ENCODE peak calls at places on chromosome 18, in seven cellular contexts. T, P, C, F, H, L and W are unnamed samples.

GRCh38 chr18:32742620-32743019 is 30.2 kb downstream of the KLHL14 start:
- DNase-seq in T (no peak), F (no peak), L (no peak), P (no peak), C (no peak), H (no peak), W (no peak)

GRCh38 chr18:75029456-75029855 is 179.5 kb downstream of the PTGR3 start:
- DNase-seq in H (no peak), L (no peak), T (no peak), C (no peak), F (no peak), P (no peak), W (no peak)

GRCh38 chr18:5417342-5417741 is 121.8 kb upstream of the ZBTB14 start:
- DNase-seq in P (no peak), H (peak), F (no peak), T (no peak), L (no peak), C (no peak), W (no peak)

GRCh38 chr18:77069931-77070330 is 62.7 kb downstream of the MBP start:
- DNase-seq in F (no peak), T (no peak), P (no peak), C (no peak), L (no peak), H (no peak), W (no peak)

GRCh38 chr18:13577091-13577697 is 149.2 kb downstream of the FAM210A start:
- DNase-seq in P (no peak), F (no peak), T (no peak), L (peak), H (no peak), C (no peak), W (no peak)

GRCh38 chr18:14089781-14090180 is 42.5 kb downstream of the ZNF519 start:
- DNase-seq in F (no peak), P (no peak), H (no peak), C (no peak), L (no peak), T (no peak), W (no peak)

GRCh38 chr18:71405142-71405806 is 1116.4 kb downstream of the SOCS6 start:
- DNase-seq in P (no peak), L (no peak), C (no peak), F (no peak), H (no peak), T (no peak), W (no peak)

GRCh38 chr18:21740474-21740723 is 193 bp upstream of the MIB1 start:
- DNase-seq in T (peak), F (peak), H (peak), L (peak), P (peak), C (no peak), W (no peak)

GRCh38 chr18:48308027-48308635 is 101.1 kb downstream of the ZBTB7C start:
- DNase-seq in C (no peak), H (peak), L (no peak), F (no peak), P (peak), T (no peak), W (peak)

GRCh38 chr18:79714531-79715240 is 35.1 kb downstream of the CTDP1 start:
- DNase-seq in P (no peak), L (no peak), C (no peak), F (no peak), H (no peak), T (no peak), W (no peak)

GRCh38 chr18:73235491-73235890 is 367.7 kb upstream of the NETO1 start:
- DNase-seq in T (peak), L (no peak), F (no peak), C (no peak), H (peak), P (no peak), W (peak)

GRCh38 chr18:9513971-9514512 is 38.7 kb downstream of the RALBP1 start:
- DNase-seq in P (no peak), H (no peak), C (no peak), T (no peak), L (no peak), F (no peak), W (peak)

GRCh38 chr18:53567935-53568574 is 656.4 kb downstream of the MBD2 start:
- DNase-seq in F (no peak), H (no peak), C (no peak), T (no peak), L (no peak), P (no peak), W (peak)

GRCh38 chr18:77304263-77304662 is 54.6 kb downstream of the GALR1 start:
- DNase-seq in F (no peak), P (no peak), H (no peak), T (no peak), L (no peak), C (no peak), W (no peak)

GRCh38 chr18:42959528-42959927 is 156.0 kb downstream of the RIT2 start:
- DNase-seq in L (no peak), F (no peak), T (no peak), C (no peak), P (no peak), H (no peak), W (no peak)

GRCh38 chr18:22214731-22215528 is 45.5 kb downstream of the GATA6 start:
- DNase-seq in P (no peak), F (no peak), L (no peak), T (no peak), C (no peak), H (no peak), W (peak)

GRCh38 chr18:45652703-45653490 is 37.6 kb downstream of the SLC14A2 start:
- DNase-seq in T (no peak), P (no peak), L (no peak), H (no peak), F (no peak), C (no peak), W (peak)

GRCh38 chr18:76274470-76275289 is 220.4 kb downstream of the ZNF516 start:
- DNase-seq in L (no peak), P (no peak), T (no peak), H (no peak), C (no peak), F (no peak), W (no peak)

GRCh38 chr18:57436193-57436964 is 1.2 kb downstream of the ONECUT2 start:
- DNase-seq in P (no peak), T (no peak), L (no peak), F (no peak), H (no peak), C (no peak), W (no peak)

GRCh38 chr18:39199231-39199855 is 1633.7 kb upstream of the CELF4 start:
- DNase-seq in F (no peak), L (no peak), P (no peak), C (no peak), T (no peak), H (no peak), W (no peak)

GRCh38 chr18:58225101-58225500 is 181.1 kb downstream of the NEDD4L start:
- DNase-seq in C (no peak), P (no peak), T (no peak), F (no peak), L (no peak), H (no peak), W (no peak)

GRCh38 chr18:28071199-28071598 is 105.7 kb downstream of the CDH2 start:
- DNase-seq in F (no peak), H (no peak), C (no peak), L (no peak), P (no peak), T (no peak), W (no peak)

GRCh38 chr18:37930640-37931039 is 365.0 kb upstream of the CELF4 start:
- DNase-seq in F (no peak), H (no peak), T (no peak), C (no peak), P (no peak), L (no peak), W (no peak)

GRCh38 chr18:34544930-34545329 is 165.2 kb upstream of the DTNA start:
- DNase-seq in C (no peak), P (no peak), L (no peak), F (no peak), H (no peak), T (no peak), W (no peak)

GRCh38 chr18:3652380-3653262 is 202.6 kb downstream of the TGIF1 start:
- DNase-seq in P (no peak), L (peak), T (no peak), H (peak), F (peak), C (no peak), W (peak)
- TF ChIP-seq CTCF in P (no peak), L (no peak), T (no peak), H (no peak), F (no peak), C (no peak), W (no peak)

DNA sequence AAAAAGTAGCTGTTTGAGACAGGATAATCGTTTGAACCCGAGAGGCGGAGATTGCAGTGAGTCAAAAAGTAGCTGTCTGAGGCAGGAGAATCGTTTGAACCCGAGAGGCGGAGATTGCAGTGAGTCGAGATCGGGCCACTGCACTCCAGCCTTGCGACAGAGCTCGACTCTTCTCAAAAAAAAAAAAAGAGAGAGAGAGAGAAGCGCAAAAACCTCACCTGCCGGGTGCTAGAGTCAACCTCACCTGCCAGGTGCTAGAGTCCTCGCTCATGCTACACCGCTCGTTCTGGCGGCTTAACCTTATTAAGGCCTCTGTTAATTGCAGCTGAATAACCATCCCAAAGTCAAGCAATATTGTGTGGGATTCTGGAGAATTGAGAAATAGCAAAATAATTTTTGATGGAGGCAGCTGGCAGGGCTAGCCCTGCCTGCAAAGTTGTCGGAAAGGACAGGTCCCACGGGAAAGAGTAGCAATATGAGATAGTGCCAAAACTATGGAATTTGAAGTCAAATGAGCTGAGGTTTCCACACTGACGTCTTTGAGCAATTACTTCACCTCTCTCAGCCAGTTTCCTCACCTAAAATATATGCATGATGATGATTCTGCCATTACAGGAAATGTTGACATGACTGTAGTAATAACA is 635 bp upstream of the DYM start:
- DNase-seq in T (no peak), P (no peak), F (no peak), C (no peak), H (no peak), L (no peak), W (no peak)
- H3K27ac ChIP-seq in T (peak), P (peak), F (peak), C (peak), H (no peak), L (peak), W (peak)

GRCh38 chr18:11871501-11871900 is 20.3 kb downstream of the CHMP1B start:
- DNase-seq in P (no peak), L (no peak), H (no peak), F (no peak), C (no peak), T (no peak), W (no peak)

GRCh38 chr18:11874676-11875075 is 23.5 kb downstream of the CHMP1B start:
- DNase-seq in L (no peak), H (no peak), T (no peak), P (no peak), F (no peak), C (no peak), W (no peak)

GRCh38 chr18:11873670-11874340 is 22.6 kb downstream of the CHMP1B start:
- DNase-seq in F (no peak), P (no peak), L (no peak), H (no peak), C (no peak), T (no peak), W (no peak)

GRCh38 chr18:11868230-11868629 is 17.0 kb downstream of the CHMP1B start:
- DNase-seq in H (no peak), C (no peak), P (no peak), L (no peak), F (no peak), T (no peak), W (no peak)

GRCh38 chr18:11872479-11873136 is 21.4 kb downstream of the CHMP1B start:
- DNase-seq in F (no peak), P (no peak), H (no peak), L (no peak), C (no peak), T (no peak), W (peak)
- TF ChIP-seq CTCF in F (peak), P (no peak), H (no peak), L (no peak), C (no peak), T (peak), W (peak)

DNA sequence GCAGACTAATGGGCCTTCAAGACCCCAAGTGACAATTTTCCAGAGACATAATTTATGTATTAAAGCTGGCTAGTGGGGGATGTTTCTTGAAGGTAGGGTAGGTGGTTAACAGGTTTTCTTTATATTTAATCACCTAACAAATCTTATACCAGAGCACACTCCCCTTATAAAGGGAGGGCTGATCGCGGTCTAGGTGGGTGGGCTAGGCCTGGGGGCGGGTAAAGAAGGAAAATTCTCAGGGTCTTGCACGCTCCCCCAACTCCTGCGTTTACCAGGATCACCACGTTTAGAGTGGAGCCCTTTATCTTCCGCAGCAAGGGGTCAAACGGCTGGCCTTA is 19.9 kb upstream of the CXXC1 start:
- DNase-seq in T (no peak), L (no peak), H (no peak), F (no peak), P (no peak), C (no peak), W (no peak)
- H3K27ac ChIP-seq in T (no peak), L (no peak), H (no peak), F (no peak), P (peak), C (no peak), W (peak)

GRCh38 chr18:666177-666576 is 8.7 kb downstream of the TYMS start:
- DNase-seq in C (no peak), L (no peak), H (no peak), P (no peak), F (no peak), T (no peak), W (no peak)
- TF ChIP-seq CTCF in C (no peak), L (no peak), H (no peak), P (no peak), F (peak), T (no peak), W (no peak)

DNA sequence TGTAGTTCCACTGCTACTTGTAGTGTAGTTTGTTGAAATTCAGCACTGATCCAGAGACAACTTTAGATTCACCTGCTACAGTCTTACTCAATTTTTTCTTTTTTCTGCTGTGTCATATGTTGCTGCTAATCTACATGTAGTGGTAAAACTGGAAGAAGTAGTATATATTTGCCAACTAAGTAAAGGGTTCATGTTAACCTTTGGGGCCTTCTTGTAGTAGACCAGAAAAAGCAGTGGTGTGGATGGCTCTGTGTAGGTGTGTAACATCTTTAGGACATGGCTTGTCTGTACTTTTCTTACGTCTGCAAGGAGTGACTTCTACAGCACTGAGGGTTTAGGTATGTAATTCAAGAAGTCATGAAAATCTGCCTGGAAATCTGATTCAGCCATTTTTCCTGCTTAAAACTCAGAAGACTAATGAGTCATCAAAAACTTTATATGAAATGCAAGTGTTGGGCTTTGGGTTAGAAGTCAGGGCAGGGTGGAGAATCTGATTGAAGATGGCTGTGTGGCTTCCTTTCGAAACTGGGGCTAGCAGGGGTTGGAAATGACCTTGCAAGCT is 8.4 kb downstream of the PTPRM start:
- DNase-seq in L (no peak), F (no peak), P (no peak), T (no peak), C (no peak), H (no peak), W (no peak)
- H3K27ac ChIP-seq in L (no peak), F (peak), P (no peak), T (no peak), C (no peak), H (no peak), W (no peak)

GRCh38 chr18:55579888-55580287 is 8.1 kb downstream of the TCF4 start:
- DNase-seq in T (no peak), H (no peak), L (no peak), F (no peak), C (no peak), P (no peak), W (no peak)

GRCh38 chr18:55579471-55579870 is 8.5 kb downstream of the TCF4 start:
- DNase-seq in C (no peak), F (no peak), T (no peak), H (no peak), P (no peak), L (no peak), W (no peak)

GRCh38 chr18:55575949-55576348 is 12.0 kb downstream of the TCF4 start:
- DNase-seq in C (no peak), L (no peak), F (no peak), T (no peak), P (no peak), H (no peak), W (no peak)

GRCh38 chr18:55575066-55575465 is 12.9 kb downstream of the TCF4 start:
- DNase-seq in P (no peak), T (no peak), F (no peak), H (no peak), C (no peak), L (no peak), W (no peak)

DNA sequence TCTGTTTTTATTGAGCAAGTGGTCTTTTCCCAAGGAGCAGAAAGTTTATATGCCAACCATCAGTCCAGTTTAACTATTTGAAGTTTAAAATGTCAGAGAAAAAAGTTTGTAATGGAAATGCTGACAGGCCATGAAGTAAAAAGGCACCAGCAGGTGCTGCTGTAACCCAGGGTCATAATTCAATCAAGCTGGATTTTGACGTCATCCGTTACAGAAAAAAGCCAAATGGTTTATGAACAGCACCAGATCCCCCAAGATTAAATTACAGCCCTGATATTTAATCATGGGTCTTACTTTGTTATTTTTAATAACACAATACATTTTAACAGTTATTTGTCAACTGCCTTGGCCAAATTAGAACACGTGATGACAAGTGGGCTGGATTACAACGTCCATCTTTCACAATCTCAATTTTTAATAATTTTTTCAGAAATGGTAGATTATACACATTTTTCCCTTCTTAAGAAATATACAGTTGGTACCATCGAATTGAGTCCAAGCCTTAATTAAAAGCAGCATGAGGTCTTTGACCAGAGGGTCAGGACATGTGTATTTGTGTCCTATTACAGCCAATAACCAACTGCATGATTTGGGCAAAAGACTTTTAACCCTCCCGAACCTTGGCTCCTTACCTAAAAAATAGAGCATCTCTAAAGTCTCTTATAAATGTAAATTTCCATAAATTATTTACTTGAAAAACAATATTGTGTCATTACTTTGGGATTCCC is 10.0 kb downstream of the TCF4 start:
- DNase-seq in H (no peak), T (no peak), C (no peak), L (no peak), P (no peak), F (no peak), W (no peak)
- TF ChIP-seq CTCF in H (no peak), T (no peak), C (no peak), L (no peak), P (no peak), F (no peak), W (no peak)

DNA sequence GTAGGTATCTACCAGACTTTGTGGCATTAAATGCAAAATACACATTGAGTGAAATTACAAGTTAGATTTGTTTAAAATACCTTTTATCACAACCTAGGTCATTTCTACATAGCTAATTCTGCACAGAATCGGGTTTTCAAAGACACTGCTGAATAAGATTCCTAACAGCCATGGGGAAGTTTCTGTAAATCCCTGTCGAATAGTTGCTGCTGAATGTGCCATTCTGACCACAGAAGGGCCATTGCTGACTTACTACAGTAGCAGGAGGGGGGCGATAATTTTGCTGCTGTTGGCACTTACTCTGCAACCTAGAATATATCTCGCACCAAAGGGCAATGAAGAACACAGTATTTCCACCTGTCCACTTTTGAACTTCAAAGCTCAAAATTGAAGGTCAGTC is 232.8 kb downstream of the TCF4 start:
- DNase-seq in T (no peak), C (no peak), H (no peak), F (no peak), P (no peak), L (no peak), W (no peak)
- H3K27ac ChIP-seq in T (no peak), C (no peak), H (no peak), F (no peak), P (no peak), L (no peak), W (no peak)